ENCODE peak calls at places on chromosomes 1 and 21, in seven cellular contexts. F is lower leg skin, Q is GM12891, B is endothelial cell of umbilical vein, J is H54, D is stomach, A is adrenal gland. G is an unnamed sample.
A peak's percentile ranks its signal among the peaks of the same experiment; 100 is the strongest.

GRCh38 chr1:114703242-114703641 is 7.9 kb upstream of the AMPD1 start:
- DNase-seq in F (no peak), Q (no peak), B (no peak), J (no peak), D (no peak), A (no peak), G (no peak)

GRCh38 chr1:198929961-198930599 is 291.2 kb downstream of the PTPRC start:
- DNase-seq in F (no peak), Q (no peak), B (no peak), J (no peak), D (no peak), A (no peak), G (peak; percentile 85)

GRCh38 chr1:30763654-30764248 is 6.2 kb upstream of the LAPTM5 start:
- DNase-seq in F (no peak), Q (no peak), B (peak; percentile 28), J (peak; percentile 61), D (no peak), A (peak; percentile 85), G (no peak)

GRCh38 chr1:15696956-15697521 is 12.9 kb downstream of the PLEKHM2 start:
- DNase-seq in F (no peak), Q (peak; percentile 69), B (no peak), J (no peak), D (no peak), A (no peak), G (peak; percentile 91)

GRCh38 chr1:67429528-67430357 is 459 bp downstream of the SERBP1 start:
- DNase-seq in F (peak; percentile 88), Q (no peak), B (peak; percentile 48), J (no peak), D (peak; percentile 31), A (peak; percentile 38), G (peak; percentile 43)

GRCh38 chr1:25556791-25557476 is 13.5 kb downstream of the LDLRAP1 start:
- DNase-seq in F (no peak), Q (no peak), B (no peak), J (no peak), D (no peak), A (no peak), G (peak; percentile 63)

GRCh38 chr21:31927872-31928476 is 55.2 kb downstream of the HUNK start:
- DNase-seq in F (peak; percentile 45), Q (no peak), B (no peak), J (no peak), D (no peak), A (no peak), G (no peak)

GRCh38 chr1:89670168-89670567 is 37.2 kb downstream of the LRRC8C start:
- DNase-seq in F (no peak), Q (peak; percentile 25), B (peak; percentile 27), J (no peak), D (no peak), A (no peak), G (no peak)

GRCh38 chr1:226357416-226357815 is 48.5 kb upstream of the LIN9 start:
- DNase-seq in F (no peak), Q (no peak), B (no peak), J (no peak), D (no peak), A (no peak), G (no peak)

GRCh38 chr1:170670751-170671628 is 7.1 kb downstream of the PRRX1 start:
- DNase-seq in F (peak; percentile 95), Q (no peak), B (peak; percentile 43), J (no peak), D (no peak), A (no peak), G (no peak)

GRCh38 chr21:21188513-21189188 is 190.4 kb downstream of the NCAM2 start:
- DNase-seq in F (no peak), Q (no peak), B (no peak), J (no peak), D (no peak), A (no peak), G (no peak)

GRCh38 chr1:71850936-71851335 is 431.4 kb downstream of the NEGR1 start:
- DNase-seq in F (no peak), Q (no peak), B (no peak), J (no peak), D (no peak), A (no peak), G (peak; percentile 8)

GRCh38 chr1:50335036-50335435 is 88.2 kb downstream of the DMRTA2 start:
- DNase-seq in F (no peak), Q (no peak), B (no peak), J (no peak), D (no peak), A (no peak), G (no peak)

GRCh38 chr1:38589036-38589435 is 270.5 kb downstream of the RRAGC start:
- DNase-seq in F (peak; percentile 81), Q (no peak), B (no peak), J (no peak), D (peak; percentile 29), A (no peak), G (no peak)

GRCh38 chr1:39900662-39901485 is 843 bp downstream of the MYCL start:
- DNase-seq in F (no peak), Q (peak; percentile 30), B (no peak), J (no peak), D (peak; percentile 43), A (no peak), G (no peak)

GRCh38 chr1:234605983-234606730 is 3.8 kb downstream of the IRF2BP2 start:
- DNase-seq in F (peak; percentile 87), Q (no peak), B (peak; percentile 67), J (no peak), D (peak; percentile 53), A (peak; percentile 70), G (peak; percentile 78)

GRCh38 chr1:51192213-51192843 is 43.7 kb upstream of the RNF11 start:
- DNase-seq in F (peak; percentile 87), Q (no peak), B (peak; percentile 73), J (peak; percentile 26), D (peak; percentile 69), A (peak; percentile 74), G (peak; percentile 75)

GRCh38 chr1:91622586-91622985 is 121.9 kb downstream of the CDC7 start:
- DNase-seq in F (peak; percentile 95), Q (no peak), B (no peak), J (no peak), D (no peak), A (peak; percentile 88), G (no peak)

GRCh38 chr1:42945171-42945570 is 13.5 kb downstream of the SLC2A1 start:
- DNase-seq in F (no peak), Q (no peak), B (no peak), J (no peak), D (no peak), A (no peak), G (no peak)

GRCh38 chr1:42943166-42943565 is 15.5 kb downstream of the SLC2A1 start:
- DNase-seq in F (no peak), Q (no peak), B (no peak), J (peak; percentile 77), D (peak; percentile 91), A (peak; percentile 37), G (no peak)

GRCh38 chr1:42942444-42942843 is 16.2 kb downstream of the SLC2A1 start:
- DNase-seq in F (no peak), Q (no peak), B (no peak), J (no peak), D (no peak), A (no peak), G (no peak)

GRCh38 chr1:42943728-42944127 is 14.9 kb downstream of the SLC2A1 start:
- DNase-seq in F (no peak), Q (no peak), B (no peak), J (no peak), D (no peak), A (no peak), G (no peak)

DNA sequence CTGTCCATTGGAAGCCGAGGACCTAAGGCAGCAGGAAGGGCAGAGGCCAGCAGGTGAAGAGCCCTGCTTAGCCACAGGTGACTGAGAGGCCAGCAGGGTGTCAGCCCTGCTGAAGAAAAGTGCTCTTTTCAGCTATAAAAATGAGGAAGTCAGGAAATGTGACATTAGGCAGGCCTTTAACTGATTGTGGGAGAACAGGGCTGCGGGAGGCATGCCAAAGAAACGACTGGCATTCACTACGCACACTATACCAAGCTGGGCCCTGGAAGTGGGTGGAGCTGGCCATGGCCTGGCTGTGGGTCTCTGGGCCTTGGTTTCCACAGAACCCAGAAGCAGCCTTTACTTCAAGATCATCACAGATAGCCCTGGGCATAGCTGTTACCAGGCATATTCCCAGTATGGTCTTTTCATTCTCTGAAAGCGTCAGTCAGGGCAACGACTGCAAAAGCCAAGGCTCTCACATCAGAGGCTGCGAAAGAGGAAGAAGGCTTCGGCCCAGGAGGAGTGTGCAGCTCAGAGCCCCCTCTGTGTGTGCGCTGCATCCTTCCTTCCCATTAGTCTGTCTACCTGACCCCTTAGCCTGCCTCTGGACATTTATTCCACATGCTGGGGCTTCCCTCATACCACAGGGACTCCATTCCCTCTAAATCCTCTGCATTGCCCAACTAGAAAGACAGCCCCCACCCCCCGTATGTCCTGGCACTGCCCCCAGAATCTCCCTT is 14.3 kb downstream of the SLC2A1 start:
- DNase-seq in F (no peak), Q (no peak), B (peak; percentile 41), J (no peak), D (peak; percentile 85), A (peak; percentile 50), G (peak; percentile 38)
- TF ChIP-seq POLR2A in F (no peak), Q (no peak), B (no peak), J (no peak), D (no peak), A (no peak), G (no peak)

DNA sequence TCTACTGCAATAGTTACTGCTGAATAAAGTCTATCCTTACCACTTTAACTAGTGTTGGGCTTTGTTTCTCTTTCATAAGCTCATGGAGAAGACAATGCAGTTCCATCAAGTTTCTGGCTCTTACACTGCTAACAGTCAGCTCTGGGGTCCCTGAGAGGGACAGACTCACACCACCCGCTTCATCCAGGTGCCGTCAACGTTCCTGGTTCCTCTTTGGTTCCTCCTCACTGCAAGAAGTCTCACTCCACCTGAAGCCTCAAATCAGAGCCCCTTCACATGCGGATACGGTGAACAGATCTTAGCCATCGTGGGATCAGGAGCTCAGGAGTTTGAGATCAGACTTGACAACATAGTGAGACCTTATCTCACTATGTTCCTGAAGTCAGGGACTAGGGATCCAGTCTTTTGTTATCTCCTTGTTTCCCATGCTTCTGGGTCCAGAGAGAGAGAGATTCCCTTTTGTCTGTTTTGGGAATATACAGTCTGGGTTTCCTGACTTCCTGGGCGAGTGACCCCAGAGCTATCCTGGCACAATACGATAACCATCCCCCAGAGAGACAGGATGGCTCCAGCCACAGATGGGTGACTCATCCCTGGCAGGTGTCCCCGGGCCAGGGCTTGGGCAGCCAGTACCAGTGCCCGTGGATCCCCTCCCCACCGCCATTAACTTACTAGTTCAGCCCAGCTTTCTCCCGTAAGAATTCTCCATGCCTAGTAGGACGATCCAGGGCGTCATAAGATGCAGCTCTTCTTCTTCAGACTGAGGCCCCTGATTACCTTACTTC is 14.3 kb upstream of the PCP4 start:
- DNase-seq in F (no peak), Q (no peak), B (no peak), J (no peak), D (no peak), A (peak; percentile 27), G (no peak)
- TF ChIP-seq POLR2A in F (no peak), Q (no peak), B (no peak), J (no peak), D (no peak), A (no peak), G (no peak)

GRCh38 chr1:155208406-155208655 is 164 bp upstream of the MTX1 start:
- DNase-seq in F (no peak), Q (no peak), B (no peak), J (no peak), D (no peak), A (no peak), G (no peak)
- TF ChIP-seq POLR2A in F (no peak), Q (no peak), B (no peak), J (no peak), D (no peak), A (no peak), G (no peak)

GRCh38 chr1:155173478-155174333 is at the start of gene TRIM46:
- DNase-seq in F (peak; percentile 88), Q (peak; percentile 72), B (peak; percentile 24), J (peak; percentile 70), D (peak; percentile 25), A (no peak), G (no peak)
- TF ChIP-seq POLR2A in F (no peak), Q (no peak), B (no peak), J (no peak), D (no peak), A (no peak), G (no peak)

G was measured in NB4.